ENCODE peak calls at places on chromosomes 5 and 9, in nine cellular contexts. B is SK-N-SH, S is A549, E is K562, J is GM23338, K is GM12878, L is HCT116, V is Panc1, U is HepG2. T is an unnamed sample.

GRCh38 chr5:150081541-150082283 is 4.6 kb downstream of the CSF1R start:
- DNase-seq in S (no peak), B (no peak), U (no peak), J (peak; percentile 27), V (no peak), K (no peak), L (no peak), E (no peak), T (peak; percentile 70)

GRCh38 chr5:102223542-102224444 is 72.3 kb downstream of the SLCO4C1 start:
- DNase-seq in E (peak; percentile 8), V (peak; percentile 22), K (no peak), L (peak; percentile 41), J (peak; percentile 80), U (peak; percentile 68), S (no peak), B (peak; percentile 12), T (no peak)

GRCh38 chr9:68747043-68747533 is 42.0 kb downstream of the PIP5K1B start:
- DNase-seq in V (no peak), S (no peak), K (no peak), J (no peak), B (no peak), U (no peak), E (peak; percentile 68), L (no peak), T (no peak)

GRCh38 chr9:76185432-76185831 is 208.8 kb downstream of the RFK start:
- DNase-seq in U (no peak), E (no peak), B (no peak), K (no peak), V (no peak), J (no peak), S (no peak), L (no peak), T (no peak)

GRCh38 chr5:111997308-111998159 is 240.5 kb upstream of the NREP start:
- DNase-seq in E (no peak), J (no peak), K (no peak), U (no peak), S (no peak), L (peak; percentile 13), V (peak; percentile 8), B (no peak), T (no peak)

GRCh38 chr5:146813346-146813745 is 65.2 kb downstream of the PPP2R2B start:
- DNase-seq in B (no peak), U (no peak), E (no peak), S (no peak), V (no peak), K (no peak), J (no peak), L (no peak), T (peak; percentile 3)

GRCh38 chr5:39219433-39219832 is at the start of gene FYB1:
- DNase-seq in K (no peak), S (no peak), E (no peak), J (no peak), B (no peak), L (no peak), U (no peak), V (no peak), T (peak; percentile 87)

GRCh38 chr9:33867747-33868429 is 50.9 kb downstream of the UBE2R2 start:
- DNase-seq in B (peak; percentile 12), S (no peak), J (no peak), V (no peak), L (no peak), U (no peak), E (no peak), K (no peak), T (no peak)

GRCh38 chr5:137393196-137393993 is 105.7 kb downstream of the SPOCK1 start:
- DNase-seq in K (no peak), L (no peak), J (no peak), V (no peak), B (no peak), U (no peak), S (no peak), E (no peak), T (no peak)

GRCh38 chr5:109195667-109196066 is 214.1 kb downstream of the PJA2 start:
- DNase-seq in S (no peak), V (no peak), L (no peak), K (no peak), J (peak; percentile 50), B (no peak), E (no peak), U (no peak), T (no peak)

GRCh38 chr9:20623021-20623747 is 885 bp upstream of the MLLT3 start:
- DNase-seq in K (no peak), E (no peak), V (no peak), L (no peak), B (no peak), U (no peak), S (peak; percentile 14), J (peak; percentile 43), T (no peak)

GRCh38 chr5:84715686-84716085 is 331.0 kb upstream of the EDIL3 start:
- DNase-seq in J (no peak), E (no peak), L (no peak), U (no peak), V (no peak), K (no peak), S (no peak), B (no peak), T (no peak)

GRCh38 chr9:36148652-36149051 is 12.1 kb downstream of the GLIPR2 start:
- DNase-seq in J (no peak), B (peak; percentile 94), S (peak; percentile 91), K (peak; percentile 76), V (no peak), E (peak; percentile 45), U (peak; percentile 63), L (no peak), T (peak; percentile 82)

GRCh38 chr9:34584970-34585369 is 4.6 kb downstream of the CNTFR start:
- DNase-seq in J (no peak), U (no peak), B (no peak), K (no peak), L (no peak), E (no peak), S (no peak), V (no peak), T (no peak)

GRCh38 chr5:126732716-126733115 is 44.2 kb upstream of the LMNB1 start:
- DNase-seq in V (no peak), K (no peak), B (no peak), L (no peak), S (no peak), J (no peak), U (no peak), E (no peak), T (no peak)

GRCh38 chr5:126741361-126741760 is 35.6 kb upstream of the LMNB1 start:
- DNase-seq in E (no peak), B (no peak), S (no peak), U (no peak), J (peak; percentile 40), K (no peak), V (no peak), L (no peak), T (no peak)

GRCh38 chr5:126736141-126736540 is 40.8 kb upstream of the LMNB1 start:
- DNase-seq in L (no peak), J (no peak), E (no peak), S (no peak), B (no peak), K (no peak), V (no peak), U (no peak), T (no peak)
- TF ChIP-seq REST in L (no peak), J (no peak), E (no peak), S (no peak), B (no peak), K (no peak), V (no peak), U (no peak), T (no peak)

GRCh38 chr5:136043551-136043950 is 14.8 kb downstream of the TGFBI start:
- DNase-seq in L (no peak), U (no peak), S (no peak), B (no peak), E (no peak), V (no peak), J (no peak), K (no peak), T (no peak)
- TF ChIP-seq REST in L (no peak), U (no peak), S (no peak), B (no peak), E (no peak), V (no peak), J (no peak), K (no peak), T (no peak)

DNA sequence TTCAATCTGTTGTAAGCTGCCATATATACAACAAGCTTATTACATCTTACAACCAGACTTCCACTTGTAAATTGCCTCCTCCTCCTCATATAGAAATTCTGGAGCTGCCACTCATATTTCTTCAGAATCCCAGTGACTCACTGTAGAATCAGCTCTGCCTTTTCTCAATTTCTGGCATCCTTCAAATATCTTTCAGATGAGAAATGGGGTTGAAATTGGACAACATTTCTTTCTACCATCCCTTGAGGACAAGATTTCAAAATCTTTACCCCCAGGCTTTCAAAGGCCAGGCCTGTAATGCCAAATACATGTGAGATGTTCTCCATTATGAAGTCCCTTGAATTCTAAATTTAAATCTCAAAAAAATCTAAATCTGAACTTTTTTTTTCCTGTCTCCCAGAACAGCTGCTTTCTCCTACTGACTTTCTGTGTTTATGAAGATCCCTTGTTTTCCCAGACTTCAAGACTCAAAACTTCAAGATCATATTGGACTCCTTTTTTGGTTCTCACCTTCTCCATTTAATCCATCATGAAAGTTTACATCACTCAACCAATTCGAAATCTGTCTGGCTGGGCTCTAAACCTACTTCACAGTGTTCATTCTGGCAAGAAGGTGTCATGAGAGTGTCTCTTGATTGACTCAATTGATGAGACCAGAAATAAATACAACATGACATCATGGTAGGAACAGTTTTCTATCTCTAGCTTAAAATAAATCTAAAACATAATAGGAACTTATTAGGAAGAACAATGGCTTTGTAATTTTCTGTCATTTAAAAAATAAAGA is 109.8 kb downstream of the HMHB1 start:
- DNase-seq in E (no peak), S (peak; percentile 44), V (peak; percentile 55), J (no peak), L (no peak), K (no peak), B (no peak), U (no peak), T (no peak)
- TF ChIP-seq REST in E (no peak), S (no peak), V (no peak), J (no peak), L (no peak), K (no peak), B (no peak), U (no peak), T (no peak)

DNA sequence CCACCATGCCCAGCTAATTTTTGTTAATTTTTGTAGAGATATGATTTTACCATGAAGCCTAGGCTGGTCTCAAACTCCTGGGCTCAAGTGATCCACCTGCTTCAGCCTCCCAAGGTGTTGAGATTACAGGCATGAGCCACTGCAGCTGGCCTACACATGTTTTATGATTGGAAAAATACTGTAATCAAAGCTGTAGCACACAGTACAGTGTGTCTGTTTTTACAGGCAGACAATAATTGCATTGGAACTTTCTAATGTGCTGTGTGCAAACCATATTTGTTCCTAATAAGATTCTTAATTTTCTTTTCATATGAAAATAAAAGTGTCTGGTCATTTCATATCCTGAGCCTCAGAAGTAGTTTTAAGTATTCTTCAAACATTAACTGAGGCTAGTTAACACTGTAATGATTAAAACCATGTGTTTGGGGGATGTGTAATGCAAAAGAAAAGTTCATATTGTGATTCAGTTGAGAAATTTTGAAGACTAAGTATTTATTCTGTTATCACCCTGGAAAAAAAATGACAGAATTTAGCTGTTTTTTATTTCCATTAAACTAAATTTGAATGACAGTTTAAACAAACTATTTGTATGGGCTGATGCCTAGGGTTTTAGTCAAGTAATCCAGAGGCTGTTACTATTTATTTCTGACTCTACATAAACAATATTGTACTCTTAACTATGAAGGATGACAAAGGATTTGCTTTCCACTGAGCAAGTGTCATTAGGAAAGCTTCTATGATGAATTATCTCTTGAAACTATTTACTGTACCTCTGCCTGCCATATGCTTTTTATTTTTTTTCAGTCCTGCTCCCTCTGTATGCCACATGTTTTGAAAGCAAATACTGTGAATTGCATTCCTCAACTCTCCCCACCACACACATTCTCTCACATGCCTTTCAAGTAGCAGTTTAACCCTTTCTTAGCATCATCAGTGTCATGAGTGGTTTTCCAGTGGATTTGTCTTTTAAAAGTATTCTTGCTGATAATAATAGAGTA is 111.5 kb downstream of the MTREX start:
- DNase-seq in E (no peak), U (peak; percentile 67), K (no peak), B (no peak), V (no peak), J (peak; percentile 35), S (no peak), L (no peak), T (no peak)
- TF ChIP-seq REST in E (no peak), U (no peak), K (no peak), B (no peak), V (no peak), J (no peak), S (no peak), L (no peak), T (no peak)